ENCODE peak calls at places on chromosomes 12 and 14, in six cellular contexts. D, G, B, F, Q and V are unnamed samples.
A peak's percentile ranks its signal among the peaks of the same experiment; 100 is the strongest.

GRCh38 chr12:40942326-40942725 is 245.8 kb upstream of the PDZRN4 start:
- DNase-seq in D (peak; percentile 19), G (peak; percentile 41), B (no peak), F (peak; percentile 47), Q (no peak), V (peak; percentile 9)

GRCh38 chr12:27998170-27999110 is 25.9 kb upstream of the PTHLH start:
- DNase-seq in D (no peak), G (no peak), B (no peak), F (peak; percentile 55), Q (no peak), V (no peak)

GRCh38 chr12:1993341-1993740 is 10.9 kb downstream of the DCP1B start:
- DNase-seq in D (peak; percentile 98), G (peak; percentile 98), B (no peak), F (peak; percentile 30), Q (no peak), V (no peak)

GRCh38 chr12:91211869-91212268 is 29.3 kb upstream of the DCN start:
- DNase-seq in D (peak; percentile 43), G (no peak), B (no peak), F (no peak), Q (no peak), V (no peak)

GRCh38 chr14:77098470-77099353 is 654 bp downstream of the CIPC start:
- DNase-seq in D (no peak), G (no peak), B (no peak), F (peak; percentile 45), Q (peak; percentile 44), V (no peak)

GRCh38 chr12:52063986-52064649 is 5.7 kb upstream of the ATG101 start:
- DNase-seq in D (peak; percentile 97), G (peak; percentile 87), B (no peak), F (peak; percentile 22), Q (no peak), V (no peak)

GRCh38 chr14:45118594-45118993 is 15.7 kb downstream of the FKBP3 start:
- DNase-seq in D (no peak), G (no peak), B (no peak), F (no peak), Q (no peak), V (no peak)

GRCh38 chr12:126570571-126570970 is 1505.3 kb downstream of the AACS start:
- DNase-seq in D (no peak), G (no peak), B (no peak), F (no peak), Q (no peak), V (no peak)

GRCh38 chr12:25655702-25656101 is 102.6 kb upstream of the LMNTD1 start:
- DNase-seq in D (no peak), G (no peak), B (no peak), F (peak; percentile 88), Q (no peak), V (no peak)

GRCh38 chr12:53750812-53751335 is 905 bp downstream of the CISTR start:
- DNase-seq in D (peak; percentile 19), G (peak; percentile 44), B (peak; percentile 67), F (no peak), Q (no peak), V (no peak)

GRCh38 chr14:79437951-79438350 is 773.4 kb downstream of the DIO2 start:
- DNase-seq in D (no peak), G (no peak), B (no peak), F (no peak), Q (no peak), V (no peak)

GRCh38 chr12:70255311-70255710 is 12.1 kb downstream of the CNOT2 start:
- DNase-seq in D (peak; percentile 54), G (peak; percentile 38), B (no peak), F (no peak), Q (no peak), V (no peak)

GRCh38 chr12:28144059-28144458 is 46.2 kb upstream of the CCDC91 start:
- DNase-seq in D (no peak), G (no peak), B (no peak), F (peak; percentile 62), Q (no peak), V (no peak)

GRCh38 chr14:55297611-55298323 is 26.5 kb downstream of the FBXO34 start:
- DNase-seq in D (no peak), G (no peak), B (no peak), F (peak; percentile 51), Q (no peak), V (no peak)

GRCh38 chr14:70149766-70150165 is 39.0 kb downstream of the SLC8A3 start:
- DNase-seq in D (no peak), G (no peak), B (no peak), F (no peak), Q (no peak), V (no peak)

GRCh38 chr12:70660620-70661219 is 23.5 kb upstream of the PTPRB start:
- DNase-seq in D (peak; percentile 77), G (peak; percentile 32), B (no peak), F (peak; percentile 2), Q (no peak), V (no peak)

GRCh38 chr14:93047661-93048060 is 68.1 kb downstream of the ITPK1 start:
- DNase-seq in D (no peak), G (no peak), B (no peak), F (no peak), Q (no peak), V (no peak)

GRCh38 chr14:65195042-65195719 is 92.9 kb upstream of the MAX start:
- DNase-seq in D (no peak), G (no peak), B (no peak), F (no peak), Q (no peak), V (no peak)

GRCh38 chr12:79186506-79186905 is 321.9 kb downstream of the SYT1 start:
- DNase-seq in D (no peak), G (no peak), B (no peak), F (no peak), Q (no peak), V (no peak)

GRCh38 chr12:117189725-117190209 is 503 bp downstream of the FBXO21 start:
- DNase-seq in D (peak; percentile 45), G (peak; percentile 52), B (peak; percentile 60), F (peak; percentile 25), Q (no peak), V (peak; percentile 21)

GRCh38 chr12:40775681-40776080 is 83.4 kb downstream of the CNTN1 start:
- DNase-seq in D (no peak), G (no peak), B (no peak), F (no peak), Q (no peak), V (no peak)

GRCh38 chr14:90154110-90154509 is 92.3 kb downstream of the KCNK13 start:
- DNase-seq in D (no peak), G (no peak), B (no peak), F (no peak), Q (no peak), V (no peak)

GRCh38 chr12:88562846-88563582 is 17.3 kb downstream of the KITLG start:
- DNase-seq in D (peak; percentile 65), G (peak; percentile 41), B (no peak), F (peak; percentile 37), Q (no peak), V (no peak)

GRCh38 chr14:60670994-60671393 is 21.7 kb upstream of the SIX1 start:
- DNase-seq in D (peak; percentile 8), G (no peak), B (no peak), F (no peak), Q (no peak), V (no peak)

GRCh38 chr12:48613321-48613720 is 43.5 kb upstream of the LALBA start:
- DNase-seq in D (no peak), G (no peak), B (no peak), F (no peak), Q (no peak), V (no peak)

DNA sequence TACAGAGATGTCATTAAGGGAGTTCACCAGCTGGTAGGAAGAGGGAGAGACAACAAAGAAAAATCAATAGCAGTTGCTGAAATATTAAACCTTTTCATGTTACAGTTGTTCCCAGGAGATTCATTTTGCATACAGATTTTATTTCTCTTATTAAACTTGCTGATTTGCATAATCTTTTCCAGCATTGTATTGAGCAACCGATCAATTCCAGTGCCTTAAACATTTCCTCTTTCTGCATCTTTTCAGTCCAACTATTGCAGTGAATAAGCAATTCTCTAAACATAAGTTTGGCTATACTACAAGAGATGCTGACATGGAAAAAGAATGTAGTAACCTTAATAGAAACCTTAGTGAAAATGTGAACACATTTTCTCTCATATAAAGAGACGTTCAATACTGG is 270.4 kb downstream of the SLC6A15 start:
- DNase-seq in D (peak; percentile 22), G (no peak), B (no peak), F (no peak), Q (no peak), V (no peak)
- H2AFZ ChIP-seq in D (no peak overlapping the region), G (no peak overlapping the region), B (no peak overlapping the region), F (no peak overlapping the region), Q (no peak overlapping the region), V (peak overlapping the region; percentile 16)

GRCh38 chr14:32938719-32939253 is at the start of gene NPAS3:
- DNase-seq in D (no peak), G (no peak), B (no peak), F (peak; percentile 12), Q (no peak), V (no peak)
- H3K18ac ChIP-seq in D (no peak within 1 kb of the TSS), G (peak within 1 kb of the TSS; percentile 86), B (peak within 1 kb of the TSS; percentile 32), F (no peak within 1 kb of the TSS), Q (no peak within 1 kb of the TSS), V (peak within 1 kb of the TSS; percentile 87)

DNA sequence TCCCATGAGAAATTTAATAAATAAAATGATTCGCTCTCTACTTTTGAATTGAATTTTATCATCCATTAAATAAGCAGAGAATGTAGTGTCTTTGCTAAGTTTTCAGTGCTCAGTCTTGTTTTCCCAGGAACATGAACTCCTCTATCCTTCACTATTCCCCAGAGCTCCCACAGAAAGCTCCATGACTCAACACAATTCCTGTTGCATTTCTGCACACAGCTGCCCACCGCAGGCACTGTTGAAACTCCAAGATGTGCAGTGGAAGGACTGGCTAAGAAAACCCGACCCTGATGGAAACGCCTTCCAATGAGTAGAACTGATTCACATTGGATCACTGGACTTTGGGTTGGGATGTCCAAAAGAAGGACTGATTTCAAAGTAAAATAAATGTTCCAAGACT is 202.4 kb upstream of the AMIGO2 start:
- DNase-seq in D (peak; percentile 67), G (peak; percentile 75), B (no peak), F (peak; percentile 55), Q (no peak), V (no peak)
- H2AFZ ChIP-seq in D (no peak overlapping the region), G (no peak overlapping the region), B (peak overlapping the region; percentile 31), F (no peak overlapping the region), Q (no peak overlapping the region), V (no peak overlapping the region)

GRCh38 chr12:95217377-95218163 is at the start of the genes FGD6 and VEZT:
- DNase-seq in D (peak; percentile 99), G (peak; percentile 99), B (peak; percentile 96), F (peak; percentile 100), Q (peak; percentile 100), V (peak; percentile 99)
- H3K18ac ChIP-seq in D (peak within 1 kb of the TSS; percentile 74), G (peak within 1 kb of the TSS; percentile 90), B (peak within 1 kb of the TSS; percentile 99), F (peak within 1 kb of the TSS; percentile 89), Q (peak within 1 kb of the TSS; percentile 91), V (peak within 1 kb of the TSS; percentile 97)